ENCODE peak calls at places on chromosome 7, in six cellular contexts. One of them, this sample, is unnamed.

GRCh38 chr7:116585392-116585791 is 60.6 kb downstream of the CAV1 start:
- DNase-seq in heart right ventricle: no peak
- DNase-seq in neural progenitor cell: no peak
- DNase-seq in heart left ventricle: no peak
- DNase-seq in WERI-Rb-1: no peak
- DNase-seq in DND-41: no peak
- DNase-seq in this sample: no peak

GRCh38 chr7:3754488-3755365 is 453.7 kb downstream of the SDK1 start:
- DNase-seq in heart right ventricle: peak; percentile 24
- DNase-seq in neural progenitor cell: peak; percentile 55
- DNase-seq in heart left ventricle: no peak
- DNase-seq in WERI-Rb-1: no peak
- DNase-seq in DND-41: peak; percentile 32
- DNase-seq in this sample: no peak

GRCh38 chr7:50261593-50261992 is 42.9 kb upstream of the IKZF1 start:
- DNase-seq in heart right ventricle: no peak
- DNase-seq in neural progenitor cell: no peak
- DNase-seq in heart left ventricle: no peak
- DNase-seq in WERI-Rb-1: no peak
- DNase-seq in DND-41: no peak
- DNase-seq in this sample: no peak

GRCh38 chr7:149562602-149563001 is 65.0 kb upstream of the ZNF746 start:
- DNase-seq in heart right ventricle: no peak
- DNase-seq in neural progenitor cell: no peak
- DNase-seq in heart left ventricle: no peak
- DNase-seq in WERI-Rb-1: no peak
- DNase-seq in DND-41: no peak
- DNase-seq in this sample: no peak

GRCh38 chr7:92762853-92763252 is 73.5 kb downstream of the CDK6 start:
- DNase-seq in heart right ventricle: no peak
- DNase-seq in neural progenitor cell: no peak
- DNase-seq in heart left ventricle: no peak
- DNase-seq in WERI-Rb-1: no peak
- DNase-seq in DND-41: no peak
- DNase-seq in this sample: no peak

GRCh38 chr7:46210467-46210866 is 289.4 kb upstream of the IGFBP3 start:
- DNase-seq in heart right ventricle: no peak
- DNase-seq in neural progenitor cell: no peak
- DNase-seq in heart left ventricle: no peak
- DNase-seq in WERI-Rb-1: no peak
- DNase-seq in DND-41: no peak
- DNase-seq in this sample: no peak

GRCh38 chr7:38223311-38223710 is 45.3 kb downstream of the STARD3NL start:
- DNase-seq in heart right ventricle: no peak
- DNase-seq in neural progenitor cell: no peak
- DNase-seq in heart left ventricle: no peak
- DNase-seq in WERI-Rb-1: no peak
- DNase-seq in DND-41: no peak
- DNase-seq in this sample: no peak

GRCh38 chr7:116715087-116715486 is 43.1 kb downstream of the MET start:
- DNase-seq in heart right ventricle: no peak
- DNase-seq in neural progenitor cell: no peak
- DNase-seq in heart left ventricle: no peak
- DNase-seq in WERI-Rb-1: no peak
- DNase-seq in DND-41: no peak
- DNase-seq in this sample: no peak

GRCh38 chr7:156777364-156778069 is 115.5 kb downstream of the LMBR1 start:
- DNase-seq in heart right ventricle: no peak
- DNase-seq in neural progenitor cell: no peak
- DNase-seq in heart left ventricle: no peak
- DNase-seq in WERI-Rb-1: no peak
- DNase-seq in DND-41: no peak
- DNase-seq in this sample: no peak

GRCh38 chr7:104552102-104552501 is 223.7 kb downstream of the LHFPL3 start:
- DNase-seq in heart right ventricle: peak; percentile 16
- DNase-seq in neural progenitor cell: peak; percentile 72
- DNase-seq in heart left ventricle: peak; percentile 34
- DNase-seq in WERI-Rb-1: no peak
- DNase-seq in DND-41: peak; percentile 70
- DNase-seq in this sample: no peak

GRCh38 chr7:114944742-114945625 is 23.1 kb downstream of the MDFIC start:
- DNase-seq in heart right ventricle: peak; percentile 76
- DNase-seq in neural progenitor cell: peak; percentile 52
- DNase-seq in heart left ventricle: peak; percentile 83
- DNase-seq in WERI-Rb-1: no peak
- DNase-seq in DND-41: no peak
- DNase-seq in this sample: no peak

GRCh38 chr7:108307246-108307982 is 148.8 kb downstream of the NRCAM start:
- DNase-seq in heart right ventricle: no peak
- DNase-seq in neural progenitor cell: no peak
- DNase-seq in heart left ventricle: no peak
- DNase-seq in WERI-Rb-1: no peak
- DNase-seq in DND-41: no peak
- DNase-seq in this sample: no peak

GRCh38 chr7:128347573-128348147 is 4.0 kb upstream of the RBM28 start:
- DNase-seq in heart right ventricle: peak; percentile 40
- DNase-seq in neural progenitor cell: peak; percentile 69
- DNase-seq in heart left ventricle: peak; percentile 49
- DNase-seq in WERI-Rb-1: peak; percentile 74
- DNase-seq in DND-41: peak; percentile 52
- DNase-seq in this sample: peak; percentile 60

GRCh38 chr7:102872460-102872859 is 40.3 kb upstream of the LRRC17 start:
- DNase-seq in heart right ventricle: no peak
- DNase-seq in neural progenitor cell: no peak
- DNase-seq in heart left ventricle: no peak
- DNase-seq in WERI-Rb-1: no peak
- DNase-seq in DND-41: no peak
- DNase-seq in this sample: no peak

GRCh38 chr7:117323585-117323876 is 673 bp upstream of the WNT2 start:
- DNase-seq in heart right ventricle: no peak
- DNase-seq in neural progenitor cell: peak; percentile 23
- DNase-seq in heart left ventricle: no peak
- DNase-seq in WERI-Rb-1: no peak
- DNase-seq in DND-41: no peak
- DNase-seq in this sample: no peak

GRCh38 chr7:139457153-139457946 is 26.1 kb downstream of the KLRG2 start:
- DNase-seq in heart right ventricle: no peak
- DNase-seq in neural progenitor cell: no peak
- DNase-seq in heart left ventricle: no peak
- DNase-seq in WERI-Rb-1: no peak
- DNase-seq in DND-41: no peak
- DNase-seq in this sample: no peak

GRCh38 chr7:23055582-23056178 is 41.8 kb upstream of the HYCC1 start:
- DNase-seq in heart right ventricle: peak; percentile 48
- DNase-seq in neural progenitor cell: peak; percentile 67
- DNase-seq in heart left ventricle: no peak
- DNase-seq in WERI-Rb-1: peak; percentile 54
- DNase-seq in DND-41: peak; percentile 67
- DNase-seq in this sample: no peak

GRCh38 chr7:4607321-4607729 is 74.8 kb upstream of the FOXK1 start:
- DNase-seq in heart right ventricle: no peak
- DNase-seq in neural progenitor cell: peak; percentile 59
- DNase-seq in heart left ventricle: no peak
- DNase-seq in WERI-Rb-1: peak; percentile 21
- DNase-seq in DND-41: no peak
- DNase-seq in this sample: no peak

GRCh38 chr7:22962775-22963358 is 51.1 kb downstream of the HYCC1 start:
- DNase-seq in heart right ventricle: no peak
- DNase-seq in neural progenitor cell: no peak
- DNase-seq in heart left ventricle: no peak
- DNase-seq in WERI-Rb-1: no peak
- DNase-seq in DND-41: no peak
- DNase-seq in this sample: no peak

GRCh38 chr7:116417593-116418345 is 81.8 kb upstream of the CAV2 start:
- DNase-seq in heart right ventricle: no peak
- DNase-seq in neural progenitor cell: no peak
- DNase-seq in heart left ventricle: no peak
- DNase-seq in WERI-Rb-1: no peak
- DNase-seq in DND-41: no peak
- DNase-seq in this sample: no peak

GRCh38 chr7:69211739-69212138 is 386.5 kb upstream of the AUTS2 start:
- DNase-seq in heart right ventricle: no peak
- DNase-seq in neural progenitor cell: peak; percentile 72
- DNase-seq in heart left ventricle: no peak
- DNase-seq in WERI-Rb-1: peak; percentile 84
- DNase-seq in DND-41: peak; percentile 26
- DNase-seq in this sample: no peak

GRCh38 chr7:100353685-100354330 is 4.1 kb upstream of the PILRB start:
- DNase-seq in heart right ventricle: no peak
- DNase-seq in neural progenitor cell: no peak
- DNase-seq in heart left ventricle: no peak
- DNase-seq in WERI-Rb-1: no peak
- DNase-seq in DND-41: no peak
- DNase-seq in this sample: no peak

GRCh38 chr7:1533569-1534329 is 3.2 kb downstream of the MAFK start:
- DNase-seq in heart right ventricle: peak; percentile 65
- DNase-seq in neural progenitor cell: no peak
- DNase-seq in heart left ventricle: peak; percentile 77
- DNase-seq in WERI-Rb-1: no peak
- DNase-seq in DND-41: no peak
- DNase-seq in this sample: no peak

GRCh38 chr7:128783143-128783799 is 7.7 kb upstream of the OPN1SW start:
- DNase-seq in heart right ventricle: peak; percentile 80
- DNase-seq in neural progenitor cell: peak; percentile 68
- DNase-seq in heart left ventricle: peak; percentile 89
- DNase-seq in WERI-Rb-1: no peak
- DNase-seq in DND-41: peak; percentile 16
- DNase-seq in this sample: no peak

GRCh38 chr7:81470084-81470723 is 299.6 kb downstream of the HGF start:
- DNase-seq in heart right ventricle: peak; percentile 69
- DNase-seq in neural progenitor cell: peak; percentile 77
- DNase-seq in heart left ventricle: peak; percentile 73
- DNase-seq in WERI-Rb-1: peak; percentile 73
- DNase-seq in DND-41: peak; percentile 50
- DNase-seq in this sample: no peak

GRCh38 chr7:55052081-55052480 is 33.3 kb downstream of the EGFR start:
- DNase-seq in heart right ventricle: no peak
- DNase-seq in neural progenitor cell: no peak
- DNase-seq in heart left ventricle: no peak
- DNase-seq in WERI-Rb-1: no peak
- DNase-seq in DND-41: no peak
- DNase-seq in this sample: no peak

GRCh38 chr7:50409856-50410468 is 40.2 kb downstream of the FIGNL1 start:
- DNase-seq in heart right ventricle: no peak
- DNase-seq in neural progenitor cell: no peak
- DNase-seq in heart left ventricle: no peak
- DNase-seq in WERI-Rb-1: no peak
- DNase-seq in DND-41: peak; percentile 75
- DNase-seq in this sample: no peak

GRCh38 chr7:152351168-152351567 is 84.6 kb downstream of the KMT2C start:
- DNase-seq in heart right ventricle: no peak
- DNase-seq in neural progenitor cell: no peak
- DNase-seq in heart left ventricle: no peak
- DNase-seq in WERI-Rb-1: no peak
- DNase-seq in DND-41: no peak
- DNase-seq in this sample: no peak
- H3K9me3 ChIP-seq in heart right ventricle: peaks cover 18% of the 10 kb centered on the region
- H3K9me3 ChIP-seq in neural progenitor cell: peaks cover 7% of the 10 kb centered on the region
- H3K9me3 ChIP-seq in heart left ventricle: peaks cover 20% of the 10 kb centered on the region
- H3K9me3 ChIP-seq in WERI-Rb-1: peaks cover 8% of the 10 kb centered on the region
- H3K9me3 ChIP-seq in DND-41: peaks cover 7% of the 10 kb centered on the region
- H3K9me3 ChIP-seq in this sample: peaks cover 12% of the 10 kb centered on the region

DNA sequence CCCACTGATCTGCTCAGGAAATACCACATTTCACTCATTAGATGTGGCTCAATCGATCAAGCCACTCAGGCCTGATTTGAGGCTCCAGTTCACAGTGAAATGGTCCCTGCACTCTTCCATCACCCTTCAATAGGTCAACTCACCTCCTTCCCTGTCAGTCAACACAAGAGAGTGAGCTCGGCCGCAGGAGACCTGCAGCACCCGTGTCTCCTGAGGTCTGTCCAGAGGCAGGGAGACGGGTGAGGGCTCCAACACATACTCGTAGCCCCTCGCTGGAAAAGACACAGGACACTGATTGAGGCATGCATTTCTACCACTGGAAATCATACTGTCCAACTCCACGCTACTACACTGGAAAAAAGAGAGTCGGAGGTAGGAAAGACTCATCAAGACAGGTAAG is 7.1 kb downstream of the RCC1L start:
- DNase-seq in heart right ventricle: no peak
- DNase-seq in neural progenitor cell: no peak
- DNase-seq in heart left ventricle: no peak
- DNase-seq in WERI-Rb-1: no peak
- DNase-seq in DND-41: no peak
- DNase-seq in this sample: no peak
- TF ChIP-seq CTCF in heart right ventricle: no peak
- TF ChIP-seq CTCF in neural progenitor cell: no peak
- TF ChIP-seq CTCF in heart left ventricle: no peak
- TF ChIP-seq CTCF in WERI-Rb-1: no peak
- TF ChIP-seq CTCF in DND-41: no peak
- TF ChIP-seq CTCF in this sample: no peak

GRCh38 chr7:132450188-132450587 is 126.1 kb downstream of the PLXNA4 start:
- DNase-seq in heart right ventricle: no peak
- DNase-seq in neural progenitor cell: no peak
- DNase-seq in heart left ventricle: no peak
- DNase-seq in WERI-Rb-1: no peak
- DNase-seq in DND-41: no peak
- DNase-seq in this sample: no peak

GRCh38 chr7:132446666-132447217 is 129.5 kb downstream of the PLXNA4 start:
- DNase-seq in heart right ventricle: no peak
- DNase-seq in neural progenitor cell: no peak
- DNase-seq in heart left ventricle: no peak
- DNase-seq in WERI-Rb-1: no peak
- DNase-seq in DND-41: no peak
- DNase-seq in this sample: no peak

GRCh38 chr7:132441935-132442334 is 134.3 kb downstream of the PLXNA4 start:
- DNase-seq in heart right ventricle: peak; percentile 34
- DNase-seq in neural progenitor cell: no peak
- DNase-seq in heart left ventricle: peak; percentile 70
- DNase-seq in WERI-Rb-1: no peak
- DNase-seq in DND-41: no peak
- DNase-seq in this sample: no peak

GRCh38 chr7:132443776-132444520 is 132.3 kb downstream of the PLXNA4 start:
- DNase-seq in heart right ventricle: no peak
- DNase-seq in neural progenitor cell: peak; percentile 73
- DNase-seq in heart left ventricle: no peak
- DNase-seq in WERI-Rb-1: no peak
- DNase-seq in DND-41: no peak
- DNase-seq in this sample: no peak

GRCh38 chr7:132446265-132446664 is 130.0 kb downstream of the PLXNA4 start:
- DNase-seq in heart right ventricle: no peak
- DNase-seq in neural progenitor cell: no peak
- DNase-seq in heart left ventricle: no peak
- DNase-seq in WERI-Rb-1: no peak
- DNase-seq in DND-41: no peak
- DNase-seq in this sample: no peak
- H3K27me3 ChIP-seq in heart right ventricle: no peaks in the 10 kb centered on the region
- H3K27me3 ChIP-seq in neural progenitor cell: no peaks in the 10 kb centered on the region
- H3K27me3 ChIP-seq in heart left ventricle: no peaks in the 10 kb centered on the region
- H3K27me3 ChIP-seq in WERI-Rb-1: no peaks in the 10 kb centered on the region
- H3K27me3 ChIP-seq in DND-41: peaks cover 5% of the 10 kb centered on the region
- H3K27me3 ChIP-seq in this sample: no peaks in the 10 kb centered on the region

DNA sequence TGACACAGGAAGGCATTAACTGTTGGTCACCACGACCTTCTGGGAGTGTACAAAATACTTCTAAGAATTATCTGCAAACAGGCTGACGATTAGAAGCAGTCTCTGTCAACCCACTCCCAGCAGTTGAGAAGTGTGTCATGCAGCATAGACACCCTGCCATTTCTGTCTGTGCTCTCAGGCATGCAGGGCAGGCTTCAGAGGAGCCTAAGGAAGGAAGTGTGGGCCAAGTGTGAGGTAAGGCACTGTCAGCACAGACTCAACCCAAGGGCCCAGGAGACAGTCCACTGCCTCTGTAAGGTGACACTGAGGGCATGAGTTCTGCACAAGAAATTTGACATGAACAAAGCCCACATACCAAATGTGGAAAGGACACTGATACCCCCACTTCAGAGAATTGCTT is 109.0 kb upstream of the VIPR2 start:
- DNase-seq in heart right ventricle: no peak
- DNase-seq in neural progenitor cell: no peak
- DNase-seq in heart left ventricle: no peak
- DNase-seq in WERI-Rb-1: no peak
- DNase-seq in DND-41: peak; percentile 13
- DNase-seq in this sample: no peak
- H3K9me3 ChIP-seq in heart right ventricle: no peaks in the 10 kb centered on the region
- H3K9me3 ChIP-seq in neural progenitor cell: no peaks in the 10 kb centered on the region
- H3K9me3 ChIP-seq in heart left ventricle: no peaks in the 10 kb centered on the region
- H3K9me3 ChIP-seq in WERI-Rb-1: no peaks in the 10 kb centered on the region
- H3K9me3 ChIP-seq in DND-41: no peaks in the 10 kb centered on the region
- H3K9me3 ChIP-seq in this sample: no peaks in the 10 kb centered on the region